ENCODE peak calls at places on chromosomes 16 and 17, in ten cellular contexts. E, H, O, L, T, X, P, R, D and C are unnamed samples. For H3K9me3 and H3K4me1, the result is how much of the 10 kb centered on the place peaks cover.

GRCh38 chr17:74296548-74296936 is 22.5 kb downstream of the DNAI2 start:
- DNase-seq in E (peak), H (peak), O (peak), L (peak), T (peak), X (peak), P (no peak), R (peak), D (peak), C (peak)

GRCh38 chr16:11619327-11619851 is 32.7 kb upstream of the LITAF start:
- DNase-seq in E (no peak), H (no peak), O (peak), L (no peak), T (no peak), X (no peak), P (peak), R (no peak), D (no peak), C (no peak)

GRCh38 chr16:66477028-66477515 is 50.0 kb downstream of the BEAN1 start:
- DNase-seq in E (no peak), H (no peak), O (no peak), L (no peak), T (no peak), X (no peak), P (no peak), R (no peak), D (no peak), C (no peak)

GRCh38 chr17:43554857-43555256 is 8.7 kb upstream of the ETV4 start:
- DNase-seq in E (no peak), H (no peak), O (no peak), L (no peak), T (no peak), X (no peak), P (no peak), R (no peak), D (no peak), C (no peak)

GRCh38 chr16:4690946-4691665 is 2.3 kb upstream of the NUDT16L1 start:
- DNase-seq in E (no peak), H (no peak), O (no peak), L (no peak), T (no peak), X (no peak), P (no peak), R (no peak), D (no peak), C (no peak)

GRCh38 chr16:17481741-17482140 is 11.0 kb upstream of the XYLT1 start:
- DNase-seq in E (peak), H (no peak), O (no peak), L (no peak), T (no peak), X (no peak), P (no peak), R (no peak), D (peak), C (no peak)

GRCh38 chr17:14038206-14038605 is 31.1 kb upstream of the COX10 start:
- DNase-seq in E (no peak), H (no peak), O (no peak), L (peak), T (no peak), X (no peak), P (no peak), R (no peak), D (no peak), C (no peak)

GRCh38 chr17:10457952-10458351 is 11.4 kb downstream of the MYH4 start:
- DNase-seq in E (no peak), H (no peak), O (no peak), L (no peak), T (no peak), X (no peak), P (no peak), R (no peak), D (no peak), C (no peak)

GRCh38 chr17:2929881-2930533 is 133.4 kb downstream of the OR1D5 start:
- DNase-seq in E (peak), H (peak), O (no peak), L (peak), T (peak), X (peak), P (no peak), R (no peak), D (peak), C (no peak)

GRCh38 chr17:17166446-17166845 is 39.7 kb downstream of the PLD6 start:
- DNase-seq in E (no peak), H (no peak), O (no peak), L (no peak), T (no peak), X (no peak), P (no peak), R (no peak), D (no peak), C (no peak)

GRCh38 chr16:66058181-66058580 is 308.3 kb upstream of the CDH5 start:
- DNase-seq in E (no peak), H (no peak), O (no peak), L (peak), T (no peak), X (no peak), P (no peak), R (no peak), D (no peak), C (no peak)

GRCh38 chr17:51435641-51436091 is 175.3 kb downstream of the UTP18 start:
- DNase-seq in E (peak), H (peak), O (no peak), L (peak), T (peak), X (peak), P (peak), R (no peak), D (peak), C (no peak)

GRCh38 chr17:56795098-56795497 is 38.6 kb downstream of the C17orf67 start:
- DNase-seq in E (no peak), H (no peak), O (no peak), L (no peak), T (no peak), X (no peak), P (no peak), R (no peak), D (no peak), C (no peak)

GRCh38 chr16:89410794-89411309 is 79.5 kb downstream of the ANKRD11 start:
- DNase-seq in E (no peak), H (peak), O (peak), L (peak), T (no peak), X (peak), P (no peak), R (peak), D (peak), C (peak)

GRCh38 chr17:10589553-10590145 is 40.2 kb upstream of the MYH2 start:
- DNase-seq in E (no peak), H (no peak), O (no peak), L (no peak), T (no peak), X (no peak), P (no peak), R (no peak), D (no peak), C (no peak)

GRCh38 chr16:85716680-85717038 is 27.9 kb upstream of the GINS2 start:
- DNase-seq in E (no peak), H (no peak), O (no peak), L (no peak), T (no peak), X (no peak), P (no peak), R (no peak), D (no peak), C (no peak)

GRCh38 chr17:44877121-44877520 is 22.1 kb downstream of the EFTUD2 start:
- DNase-seq in E (no peak), H (no peak), O (no peak), L (no peak), T (no peak), X (no peak), P (no peak), R (no peak), D (no peak), C (no peak)

GRCh38 chr17:40366076-40366860 is 1.7 kb upstream of the GJD3 start:
- DNase-seq in E (no peak), H (no peak), O (no peak), L (no peak), T (no peak), X (no peak), P (no peak), R (no peak), D (no peak), C (no peak)

GRCh38 chr16:87180069-87180468 is 137.1 kb downstream of the C16orf95 start:
- DNase-seq in E (no peak), H (no peak), O (no peak), L (no peak), T (no peak), X (no peak), P (no peak), R (no peak), D (no peak), C (no peak)

GRCh38 chr17:21394265-21394664 is 18.1 kb downstream of the KCNJ12 start:
- DNase-seq in E (no peak), H (no peak), O (no peak), L (peak), T (no peak), X (no peak), P (no peak), R (no peak), D (no peak), C (no peak)

GRCh38 chr17:58527306-58527705 is 12.9 kb upstream of the MTMR4 start:
- DNase-seq in E (no peak), H (no peak), O (no peak), L (no peak), T (no peak), X (no peak), P (no peak), R (no peak), D (no peak), C (no peak)

GRCh38 chr17:733743-734142 is 1.3 kb downstream of the TLCD3A start:
- DNase-seq in E (no peak), H (no peak), O (no peak), L (no peak), T (no peak), X (no peak), P (no peak), R (no peak), D (no peak), C (no peak)

GRCh38 chr17:40122466-40122943 is 734 bp downstream of the MSL1 start:
- DNase-seq in E (peak), H (peak), O (no peak), L (peak), T (no peak), X (peak), P (no peak), R (no peak), D (peak), C (no peak)

GRCh38 chr17:57372156-57372555 is 115.8 kb downstream of the MSI2 start:
- DNase-seq in E (no peak), H (no peak), O (no peak), L (peak), T (peak), X (no peak), P (no peak), R (no peak), D (no peak), C (no peak)

GRCh38 chr17:80477647-80478478 is 1.5 kb upstream of the NPTX1 start:
- DNase-seq in E (no peak), H (peak), O (no peak), L (peak), T (no peak), X (peak), P (no peak), R (no peak), D (peak), C (no peak)

GRCh38 chr17:36529121-36529520 is 5.5 kb downstream of the MYO19 start:
- DNase-seq in E (no peak), H (no peak), O (no peak), L (peak), T (no peak), X (no peak), P (no peak), R (no peak), D (no peak), C (no peak)

GRCh38 chr16:19356024-19356952 is 61.4 kb upstream of the TMC5 start:
- DNase-seq in E (no peak), H (no peak), O (no peak), L (no peak), T (no peak), X (no peak), P (no peak), R (no peak), D (no peak), C (no peak)
- H3K9me3 ChIP-seq in E (under half), H (under half), O (under half), L (under half), T (under half), X (under half), P (under half), R (under half), D (under half), C (under half)

GRCh38 chr17:81838753-81839255 is 4.0 kb upstream of the PPP1R27 start:
- DNase-seq in E (peak), H (no peak), O (no peak), L (no peak), T (no peak), X (no peak), P (no peak), R (no peak), D (no peak), C (no peak)

GRCh38 chr17:81834831-81835267 is at the start of gene PPP1R27:
- DNase-seq in E (no peak), H (no peak), O (no peak), L (no peak), T (no peak), X (no peak), P (no peak), R (no peak), D (no peak), C (no peak)

GRCh38 chr17:81840826-81841778 is 6.3 kb upstream of the PPP1R27 start:
- DNase-seq in E (no peak), H (no peak), O (no peak), L (no peak), T (no peak), X (no peak), P (no peak), R (no peak), D (no peak), C (no peak)

GRCh38 chr17:81839301-81839700 is 4.5 kb upstream of the PPP1R27 start:
- DNase-seq in E (no peak), H (no peak), O (no peak), L (no peak), T (no peak), X (no peak), P (no peak), R (no peak), D (no peak), C (no peak)

GRCh38 chr17:81837641-81838040 is 2.8 kb upstream of the PPP1R27 start:
- DNase-seq in E (no peak), H (no peak), O (no peak), L (peak), T (no peak), X (no peak), P (no peak), R (no peak), D (no peak), C (no peak)
- H3K4me1 ChIP-seq in E (under half), H (under half), O (under half), L (under half), T (under half), X (under half), P (under half), R (under half), D (under half), C (under half)

DNA sequence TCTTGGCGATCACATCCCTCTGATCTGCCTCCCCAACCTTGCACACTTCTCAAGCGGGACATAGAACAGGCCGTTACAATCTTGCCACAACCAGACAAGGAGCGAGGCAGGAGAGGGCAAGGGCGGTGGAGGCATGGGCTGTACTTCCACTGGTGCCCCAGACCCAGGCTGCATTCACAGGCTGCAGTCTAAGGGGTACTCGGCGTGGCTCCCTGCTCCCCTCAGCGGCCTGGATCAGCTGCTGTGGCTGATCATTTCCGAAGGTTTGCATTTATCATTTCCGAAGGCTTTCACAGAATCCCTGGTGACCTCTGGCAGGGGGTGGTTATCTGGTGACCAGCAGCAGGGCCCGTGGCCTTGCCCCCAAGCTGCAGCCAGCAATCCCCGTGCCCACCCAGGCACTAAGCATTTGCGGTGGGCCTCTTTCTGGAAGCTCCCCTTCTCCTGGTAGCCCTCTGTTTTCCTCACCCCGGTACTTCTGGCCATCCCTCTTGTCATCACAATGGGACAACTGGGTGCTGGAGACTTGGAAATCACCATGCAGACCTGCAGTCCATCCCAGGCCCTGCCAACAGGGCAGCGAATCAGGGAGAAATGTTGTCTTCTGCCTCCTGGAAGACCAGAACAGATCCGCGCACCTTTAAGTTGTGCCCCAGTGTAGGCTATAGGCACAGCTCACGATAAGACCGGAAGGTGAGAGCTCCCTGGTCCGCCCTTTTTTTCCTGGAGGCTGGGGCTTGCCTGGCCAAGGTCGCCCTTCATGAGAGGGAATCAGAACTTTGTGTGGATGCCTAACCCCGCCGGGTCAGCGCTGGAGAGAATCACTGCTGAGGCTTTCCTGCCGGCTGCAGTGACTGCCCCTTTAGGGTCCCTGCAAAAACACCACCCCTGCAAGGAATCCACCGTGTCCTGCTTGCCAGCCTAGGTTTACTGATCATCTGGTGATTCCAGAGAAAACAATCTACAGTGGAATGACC is 1739.1 kb downstream of the TP53TG3F start:
- DNase-seq in E (no peak), H (no peak), O (no peak), L (no peak), T (no peak), X (no peak), P (no peak), R (no peak), D (no peak), C (no peak)
- H3K9me3 ChIP-seq in E (under half), H (under half), O (under half), L (under half), T (under half), X (under half), P (under half), R (under half), D (half or more), C (under half)

DNA sequence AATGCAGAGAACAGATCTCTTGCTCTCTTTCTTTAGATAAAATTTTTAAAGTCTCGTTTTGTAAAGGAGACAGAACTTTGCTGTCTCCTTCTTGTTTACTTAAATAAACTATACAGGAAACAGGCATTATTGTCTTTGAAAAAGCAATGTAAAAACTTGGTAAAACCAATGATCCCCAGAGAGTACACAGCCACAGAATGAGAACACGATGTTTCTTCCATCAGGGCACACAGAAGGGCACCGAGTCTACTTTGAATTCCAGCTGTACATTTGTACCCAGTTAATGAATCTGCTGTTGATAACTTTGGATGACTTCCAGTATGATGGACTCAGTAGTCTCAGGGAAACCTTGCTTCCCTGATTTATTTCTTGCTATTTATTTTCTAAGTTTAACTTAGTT is 8.1 kb upstream of the TMEM100 start:
- DNase-seq in E (no peak), H (no peak), O (no peak), L (no peak), T (no peak), X (no peak), P (no peak), R (no peak), D (no peak), C (no peak)
- H3K4me1 ChIP-seq in E (under half), H (half or more), O (under half), L (under half), T (under half), X (under half), P (under half), R (half or more), D (under half), C (under half)

GRCh38 chr17:5100832-5101231 is 10.8 kb downstream of the ZNF232 start:
- DNase-seq in E (no peak), H (no peak), O (no peak), L (no peak), T (no peak), X (no peak), P (no peak), R (no peak), D (no peak), C (no peak)
- H3K9me3 ChIP-seq in E (under half), H (under half), O (under half), L (half or more), T (under half), X (under half), P (under half), R (under half), D (under half), C (under half)

DNA sequence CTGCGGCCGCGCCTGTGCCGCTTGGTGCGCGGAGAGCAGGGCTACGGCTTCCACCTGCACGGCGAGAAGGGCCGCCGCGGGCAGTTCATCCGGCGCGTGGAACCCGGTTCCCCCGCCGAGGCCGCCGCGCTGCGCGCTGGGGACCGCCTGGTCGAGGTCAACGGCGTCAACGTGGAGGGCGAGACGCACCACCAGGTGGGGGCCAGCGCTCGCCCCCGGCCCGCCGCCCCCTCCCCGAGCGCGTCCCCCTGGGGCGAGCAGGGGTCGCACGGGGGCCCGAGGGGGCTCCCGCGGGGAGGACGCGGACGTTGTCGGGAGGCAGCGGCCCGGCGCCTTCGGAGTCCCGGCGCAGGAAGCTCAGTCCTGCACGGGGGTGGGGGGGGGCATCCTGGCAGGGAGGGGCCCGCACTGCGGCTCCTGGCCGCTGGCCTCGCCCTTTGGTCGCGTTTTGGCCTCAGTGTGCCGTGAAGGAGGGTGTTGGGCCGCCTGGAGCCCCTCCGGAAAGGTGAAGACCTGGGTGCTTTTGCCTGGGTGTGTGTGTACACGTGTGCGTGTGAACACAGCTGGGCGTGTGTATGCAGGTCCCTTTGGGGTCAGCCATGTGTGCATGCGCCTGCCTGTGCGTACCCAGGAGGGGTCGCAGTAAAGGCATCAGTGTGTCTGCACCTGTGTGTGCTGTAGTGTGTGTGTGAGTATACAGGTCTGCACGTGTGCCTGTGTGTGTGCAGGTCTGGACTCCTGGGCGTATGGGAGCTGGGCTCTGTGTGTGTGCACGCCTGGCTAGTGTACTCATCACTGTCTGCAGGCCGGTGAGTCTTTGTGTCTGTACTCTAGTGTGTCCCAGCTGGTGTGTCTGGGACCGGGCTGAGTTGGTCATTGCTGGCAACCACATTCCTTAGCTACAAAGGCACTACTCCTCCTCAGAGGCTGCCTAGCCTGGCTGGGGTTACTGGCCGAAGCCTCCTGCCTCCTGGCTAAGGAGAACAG is 615 bp downstream of the NHERF2 start:
- DNase-seq in E (no peak), H (peak), O (no peak), L (peak), T (no peak), X (no peak), P (no peak), R (no peak), D (no peak), C (no peak)
- H3K4me1 ChIP-seq in E (under half), H (half or more), O (under half), L (under half), T (under half), X (under half), P (under half), R (half or more), D (under half), C (under half)

DNA sequence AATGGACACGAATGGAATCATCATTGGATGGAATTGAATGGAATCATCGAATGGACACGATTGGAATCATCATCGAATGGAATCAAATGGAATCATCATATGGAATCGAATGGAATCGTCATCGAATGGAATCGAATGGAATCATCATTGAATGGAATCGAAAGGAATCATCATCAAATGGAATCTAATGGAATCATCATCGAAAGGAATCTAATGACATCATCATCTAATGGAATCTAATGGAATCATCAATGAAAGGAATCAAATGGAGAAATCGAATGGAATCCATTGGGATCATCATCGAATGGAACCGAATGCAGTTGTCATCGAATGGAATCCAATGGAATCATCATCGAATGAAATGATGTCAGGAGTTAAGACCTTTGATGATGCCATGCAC is 154.9 kb downstream of the SHCBP1 start:
- DNase-seq in E (no peak), H (no peak), O (no peak), L (no peak), T (no peak), X (no peak), P (no peak), R (no peak), D (no peak), C (no peak)
- H3K9me3 ChIP-seq in E (under half), H (under half), O (under half), L (under half), T (under half), X (under half), P (under half), R (under half), D (half or more), C (under half)

GRCh38 chr16:15979801-15980200 is 30.4 kb downstream of the ABCC1 start:
- DNase-seq in E (no peak), H (no peak), O (no peak), L (no peak), T (no peak), X (no peak), P (no peak), R (no peak), D (no peak), C (no peak)
- H3K4me1 ChIP-seq in E (under half), H (under half), O (half or more), L (under half), T (under half), X (under half), P (under half), R (under half), D (under half), C (under half)